ENCODE peak calls at places on chromosomes 13 and 19, in nine cellular contexts. One of them, this sample, is unnamed.

GRCh38 chr19:49210108-49210900 is 52.7 kb downstream of the TRPM4 start:
- DNase-seq in fibroblast of the aortic adventitia: no peak
- DNase-seq in tibial artery: no peak
- DNase-seq in colonic mucosa: peak; percentile 35
- DNase-seq in SJSA1: no peak
- DNase-seq in CD8-positive, alpha-beta T cell: peak; percentile 18
- DNase-seq in choroid plexus epithelial cell: peak; percentile 56
- DNase-seq in AG09309: no peak
- DNase-seq in mesendoderm: peak; percentile 91
- DNase-seq in this sample: no peak

GRCh38 chr19:7806876-7807275 is 23.1 kb upstream of the EVI5L start:
- DNase-seq in CD8-positive, alpha-beta T cell: no peak
- DNase-seq in choroid plexus epithelial cell: no peak
- DNase-seq in colonic mucosa: no peak
- DNase-seq in fibroblast of the aortic adventitia: no peak
- DNase-seq in mesendoderm: no peak
- DNase-seq in AG09309: no peak
- DNase-seq in SJSA1: no peak
- DNase-seq in tibial artery: no peak
- DNase-seq in this sample: no peak

GRCh38 chr13:101695870-101696516 is 243.5 kb downstream of the ITGBL1 start:
- DNase-seq in fibroblast of the aortic adventitia: peak; percentile 16
- DNase-seq in mesendoderm: no peak
- DNase-seq in AG09309: no peak
- DNase-seq in tibial artery: peak; percentile 50
- DNase-seq in colonic mucosa: no peak
- DNase-seq in CD8-positive, alpha-beta T cell: no peak
- DNase-seq in choroid plexus epithelial cell: no peak
- DNase-seq in SJSA1: no peak
- DNase-seq in this sample: no peak

GRCh38 chr13:24911135-24911524 is 147.2 kb downstream of the RNF17 start:
- DNase-seq in fibroblast of the aortic adventitia: peak; percentile 32
- DNase-seq in CD8-positive, alpha-beta T cell: no peak
- DNase-seq in tibial artery: no peak
- DNase-seq in colonic mucosa: no peak
- DNase-seq in choroid plexus epithelial cell: peak; percentile 58
- DNase-seq in AG09309: no peak
- DNase-seq in mesendoderm: no peak
- DNase-seq in SJSA1: peak; percentile 35
- DNase-seq in this sample: no peak

GRCh38 chr19:39874404-39874803 is 28.2 kb upstream of the FBL start:
- DNase-seq in AG09309: no peak
- DNase-seq in tibial artery: no peak
- DNase-seq in fibroblast of the aortic adventitia: no peak
- DNase-seq in colonic mucosa: no peak
- DNase-seq in CD8-positive, alpha-beta T cell: no peak
- DNase-seq in mesendoderm: no peak
- DNase-seq in choroid plexus epithelial cell: no peak
- DNase-seq in SJSA1: no peak
- DNase-seq in this sample: no peak

GRCh38 chr13:50094615-50095293 is 79.5 kb downstream of the KCNRG start:
- DNase-seq in colonic mucosa: no peak
- DNase-seq in tibial artery: no peak
- DNase-seq in AG09309: no peak
- DNase-seq in choroid plexus epithelial cell: no peak
- DNase-seq in fibroblast of the aortic adventitia: peak; percentile 10
- DNase-seq in mesendoderm: no peak
- DNase-seq in SJSA1: no peak
- DNase-seq in CD8-positive, alpha-beta T cell: no peak
- DNase-seq in this sample: no peak

GRCh38 chr13:106566682-106567420 is 1.1 kb downstream of the ARGLU1 start:
- DNase-seq in tibial artery: peak; percentile 63
- DNase-seq in AG09309: no peak
- DNase-seq in mesendoderm: peak; percentile 81
- DNase-seq in CD8-positive, alpha-beta T cell: peak; percentile 42
- DNase-seq in colonic mucosa: peak; percentile 77
- DNase-seq in fibroblast of the aortic adventitia: peak; percentile 52
- DNase-seq in choroid plexus epithelial cell: peak; percentile 64
- DNase-seq in SJSA1: peak; percentile 54
- DNase-seq in this sample: no peak

GRCh38 chr19:15449620-15450527 is at the start of gene WIZ:
- DNase-seq in SJSA1: peak; percentile 35
- DNase-seq in CD8-positive, alpha-beta T cell: peak; percentile 84
- DNase-seq in fibroblast of the aortic adventitia: peak; percentile 56
- DNase-seq in choroid plexus epithelial cell: peak; percentile 70
- DNase-seq in tibial artery: peak; percentile 81
- DNase-seq in colonic mucosa: peak; percentile 80
- DNase-seq in mesendoderm: peak; percentile 73
- DNase-seq in AG09309: no peak
- DNase-seq in this sample: no peak

GRCh38 chr13:110061270-110061669 is 245.7 kb downstream of the COL4A1 start:
- DNase-seq in mesendoderm: no peak
- DNase-seq in SJSA1: no peak
- DNase-seq in colonic mucosa: no peak
- DNase-seq in AG09309: no peak
- DNase-seq in tibial artery: no peak
- DNase-seq in fibroblast of the aortic adventitia: no peak
- DNase-seq in CD8-positive, alpha-beta T cell: no peak
- DNase-seq in choroid plexus epithelial cell: no peak
- DNase-seq in this sample: no peak

GRCh38 chr19:3556423-3556977 is 886 bp downstream of the MFSD12 start:
- DNase-seq in choroid plexus epithelial cell: no peak
- DNase-seq in mesendoderm: no peak
- DNase-seq in CD8-positive, alpha-beta T cell: no peak
- DNase-seq in SJSA1: no peak
- DNase-seq in AG09309: no peak
- DNase-seq in fibroblast of the aortic adventitia: no peak
- DNase-seq in colonic mucosa: no peak
- DNase-seq in tibial artery: no peak
- DNase-seq in this sample: no peak

GRCh38 chr19:17394891-17395415 is 957 bp upstream of the CCDC194 start:
- DNase-seq in AG09309: no peak
- DNase-seq in choroid plexus epithelial cell: peak; percentile 66
- DNase-seq in fibroblast of the aortic adventitia: no peak
- DNase-seq in mesendoderm: peak; percentile 94
- DNase-seq in CD8-positive, alpha-beta T cell: peak; percentile 71
- DNase-seq in SJSA1: no peak
- DNase-seq in colonic mucosa: peak; percentile 78
- DNase-seq in tibial artery: no peak
- DNase-seq in this sample: peak; percentile 85

GRCh38 chr13:41019027-41019487 is at the start of gene ELF1:
- DNase-seq in tibial artery: peak; percentile 49
- DNase-seq in CD8-positive, alpha-beta T cell: peak; percentile 63
- DNase-seq in fibroblast of the aortic adventitia: peak; percentile 73
- DNase-seq in choroid plexus epithelial cell: peak; percentile 65
- DNase-seq in AG09309: no peak
- DNase-seq in colonic mucosa: peak; percentile 76
- DNase-seq in SJSA1: peak; percentile 63
- DNase-seq in mesendoderm: peak; percentile 76
- DNase-seq in this sample: peak; percentile 90

GRCh38 chr19:44071824-44072542 is at the start of gene ZNF284:
- DNase-seq in tibial artery: peak; percentile 84
- DNase-seq in AG09309: peak; percentile 46
- DNase-seq in SJSA1: peak; percentile 84
- DNase-seq in mesendoderm: peak; percentile 97
- DNase-seq in choroid plexus epithelial cell: peak; percentile 84
- DNase-seq in fibroblast of the aortic adventitia: peak; percentile 89
- DNase-seq in colonic mucosa: peak; percentile 93
- DNase-seq in CD8-positive, alpha-beta T cell: peak; percentile 83
- DNase-seq in this sample: no peak
- H3K4me3 ChIP-seq in tibial artery: peak within 1 kb of the TSS; percentile 71
- H3K4me3 ChIP-seq in AG09309: peak within 1 kb of the TSS; percentile 84
- H3K4me3 ChIP-seq in SJSA1: peak within 1 kb of the TSS; percentile 55
- H3K4me3 ChIP-seq in mesendoderm: peak within 1 kb of the TSS; percentile 68
- H3K4me3 ChIP-seq in choroid plexus epithelial cell: peak within 1 kb of the TSS; percentile 83
- H3K4me3 ChIP-seq in fibroblast of the aortic adventitia: peak within 1 kb of the TSS; percentile 69
- H3K4me3 ChIP-seq in colonic mucosa: peak within 1 kb of the TSS; percentile 66
- H3K4me3 ChIP-seq in CD8-positive, alpha-beta T cell: peak within 1 kb of the TSS; percentile 73
- H3K4me3 ChIP-seq in this sample: no peak within 1 kb of the TSS

DNA sequence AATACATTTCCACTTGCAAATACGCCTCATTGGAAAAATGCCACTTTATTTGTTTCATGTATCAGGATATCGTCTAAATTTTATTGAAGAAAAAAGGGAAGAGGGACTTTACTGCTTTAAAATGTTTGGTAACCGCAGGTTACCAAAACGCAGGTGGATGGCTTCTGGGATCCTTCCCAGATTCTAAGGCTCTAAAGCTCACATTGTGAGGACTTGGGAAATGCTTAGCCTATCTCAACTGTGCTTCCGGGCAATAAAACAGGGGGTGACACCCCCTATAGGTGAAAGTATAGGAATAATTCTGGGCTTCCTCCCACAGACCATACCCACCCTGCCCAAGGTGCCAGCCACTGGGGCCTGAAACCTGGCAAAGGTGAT is 73.2 kb upstream of the IPO5 start:
- DNase-seq in AG09309: peak; percentile 50
- DNase-seq in fibroblast of the aortic adventitia: no peak
- DNase-seq in CD8-positive, alpha-beta T cell: no peak
- DNase-seq in tibial artery: no peak
- DNase-seq in colonic mucosa: no peak
- DNase-seq in SJSA1: no peak
- DNase-seq in choroid plexus epithelial cell: no peak
- DNase-seq in mesendoderm: peak; percentile 26
- DNase-seq in this sample: no peak
- H3K4me3 ChIP-seq in AG09309: peak overlapping the region; percentile 13
- H3K4me3 ChIP-seq in fibroblast of the aortic adventitia: no peak overlapping the region
- H3K4me3 ChIP-seq in CD8-positive, alpha-beta T cell: no peak overlapping the region
- H3K4me3 ChIP-seq in tibial artery: no peak overlapping the region
- H3K4me3 ChIP-seq in colonic mucosa: no peak overlapping the region
- H3K4me3 ChIP-seq in SJSA1: no peak overlapping the region
- H3K4me3 ChIP-seq in choroid plexus epithelial cell: no peak overlapping the region
- H3K4me3 ChIP-seq in mesendoderm: no peak overlapping the region
- H3K4me3 ChIP-seq in this sample: no peak overlapping the region

GRCh38 chr13:29830000-29830399 is 20.4 kb downstream of the UBL3 start:
- DNase-seq in tibial artery: no peak
- DNase-seq in CD8-positive, alpha-beta T cell: no peak
- DNase-seq in fibroblast of the aortic adventitia: no peak
- DNase-seq in colonic mucosa: no peak
- DNase-seq in SJSA1: no peak
- DNase-seq in choroid plexus epithelial cell: peak; percentile 28
- DNase-seq in mesendoderm: no peak
- DNase-seq in AG09309: no peak
- DNase-seq in this sample: no peak

GRCh38 chr13:29832899-29833298 is 17.5 kb downstream of the UBL3 start:
- DNase-seq in fibroblast of the aortic adventitia: no peak
- DNase-seq in tibial artery: no peak
- DNase-seq in choroid plexus epithelial cell: no peak
- DNase-seq in AG09309: no peak
- DNase-seq in SJSA1: no peak
- DNase-seq in colonic mucosa: no peak
- DNase-seq in CD8-positive, alpha-beta T cell: no peak
- DNase-seq in mesendoderm: no peak
- DNase-seq in this sample: no peak

GRCh38 chr13:29840585-29840984 is 9.8 kb downstream of the UBL3 start:
- DNase-seq in choroid plexus epithelial cell: no peak
- DNase-seq in tibial artery: no peak
- DNase-seq in colonic mucosa: no peak
- DNase-seq in AG09309: no peak
- DNase-seq in SJSA1: no peak
- DNase-seq in fibroblast of the aortic adventitia: no peak
- DNase-seq in CD8-positive, alpha-beta T cell: no peak
- DNase-seq in mesendoderm: no peak
- DNase-seq in this sample: no peak

DNA sequence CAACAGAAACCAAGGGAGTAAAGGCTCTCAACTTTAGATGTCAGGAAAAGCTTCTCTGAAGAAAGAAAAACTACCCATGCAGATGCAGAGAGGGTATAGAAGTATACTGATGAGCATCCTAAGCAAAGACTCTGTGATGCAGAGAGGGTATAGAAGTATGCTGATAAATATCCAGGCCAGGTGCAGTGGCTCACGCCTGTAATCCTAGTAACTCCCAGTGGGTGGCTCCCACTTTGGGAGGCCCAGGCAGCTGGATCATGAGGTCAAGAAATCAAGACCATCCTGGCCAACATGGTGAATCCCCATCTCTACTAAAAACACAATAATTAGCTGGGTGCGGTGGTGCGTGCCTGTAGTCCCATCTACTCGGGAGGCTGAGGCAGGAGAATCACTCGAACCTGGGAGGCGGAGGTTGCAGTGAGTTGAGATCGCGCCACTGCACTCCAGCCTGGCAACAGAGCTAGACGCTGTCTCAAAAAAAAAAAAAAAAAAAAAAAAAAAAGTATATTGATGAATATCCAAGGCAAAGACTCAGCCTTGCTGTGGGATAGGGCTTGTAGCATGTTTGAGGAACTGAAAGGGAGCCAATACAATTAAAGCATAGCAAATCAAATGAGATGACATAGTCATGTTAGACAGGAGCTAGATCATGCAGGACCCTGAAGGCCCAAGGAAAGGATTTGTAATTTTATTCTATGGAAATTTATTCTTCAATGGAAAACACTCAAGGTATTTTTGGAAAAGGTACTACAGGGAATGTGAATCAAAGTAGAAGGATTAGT is 14.9 kb downstream of the UBL3 start:
- DNase-seq in choroid plexus epithelial cell: no peak
- DNase-seq in SJSA1: no peak
- DNase-seq in colonic mucosa: no peak
- DNase-seq in mesendoderm: peak; percentile 58
- DNase-seq in tibial artery: no peak
- DNase-seq in AG09309: no peak
- DNase-seq in fibroblast of the aortic adventitia: no peak
- DNase-seq in CD8-positive, alpha-beta T cell: no peak
- DNase-seq in this sample: no peak
- H3K4me3 ChIP-seq in choroid plexus epithelial cell: no peak overlapping the region
- H3K4me3 ChIP-seq in SJSA1: no peak overlapping the region
- H3K4me3 ChIP-seq in colonic mucosa: no peak overlapping the region
- H3K4me3 ChIP-seq in mesendoderm: no peak overlapping the region
- H3K4me3 ChIP-seq in tibial artery: no peak overlapping the region
- H3K4me3 ChIP-seq in AG09309: no peak overlapping the region
- H3K4me3 ChIP-seq in fibroblast of the aortic adventitia: no peak overlapping the region
- H3K4me3 ChIP-seq in CD8-positive, alpha-beta T cell: no peak overlapping the region
- H3K4me3 ChIP-seq in this sample: no peak overlapping the region

DNA sequence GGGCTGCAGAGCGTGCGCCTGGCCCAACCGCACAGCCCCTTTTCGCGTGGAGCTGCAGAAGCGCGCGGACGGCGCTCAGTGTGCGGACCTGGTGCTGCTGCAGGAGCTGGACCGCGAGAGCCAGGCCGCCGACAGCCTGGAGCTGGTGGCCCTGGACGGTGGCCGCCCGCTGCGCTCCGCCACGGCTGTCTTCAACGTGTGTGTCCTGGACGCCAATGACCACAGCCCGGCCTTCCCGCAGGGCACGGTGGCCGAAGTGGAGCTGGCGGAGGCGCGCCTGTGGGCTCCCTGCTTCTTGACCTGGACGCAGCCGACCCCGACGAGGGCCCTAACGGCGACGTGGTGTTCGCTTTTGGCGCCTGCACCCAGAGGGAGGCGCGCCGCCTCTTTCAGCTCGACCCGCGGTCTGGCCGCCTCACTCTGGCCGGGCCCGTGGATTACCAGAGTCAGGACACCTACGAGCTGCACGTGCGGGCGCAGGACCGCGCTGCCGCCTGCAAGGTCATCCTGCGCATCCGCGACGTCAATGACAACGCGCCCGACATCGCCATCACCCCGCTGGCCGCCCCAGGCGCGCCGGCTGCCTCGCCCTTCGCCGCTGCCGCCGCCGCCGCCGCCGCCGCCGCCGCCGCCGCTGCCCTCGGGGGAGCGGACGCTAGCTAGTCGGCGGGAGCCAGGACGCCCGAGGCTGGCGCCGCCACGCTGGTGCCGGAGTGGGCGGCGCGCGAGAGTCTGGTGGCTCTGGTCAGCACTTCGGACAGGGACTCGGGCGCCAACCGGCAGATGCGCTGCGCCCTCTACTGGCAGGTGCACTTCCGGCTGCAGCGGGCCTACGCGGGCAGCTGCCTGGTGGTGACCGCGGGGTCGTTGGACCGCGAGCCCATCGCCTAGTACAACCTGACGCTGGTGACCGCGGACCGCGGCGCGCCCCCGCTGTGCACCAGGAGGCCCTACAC is 172.2 kb downstream of the OLFM4 start:
- DNase-seq in SJSA1: no peak
- DNase-seq in mesendoderm: peak; percentile 86
- DNase-seq in tibial artery: no peak
- DNase-seq in colonic mucosa: peak; percentile 49
- DNase-seq in choroid plexus epithelial cell: peak; percentile 12
- DNase-seq in fibroblast of the aortic adventitia: no peak
- DNase-seq in CD8-positive, alpha-beta T cell: no peak
- DNase-seq in AG09309: no peak
- DNase-seq in this sample: no peak
- H3K4me3 ChIP-seq in SJSA1: no peak overlapping the region
- H3K4me3 ChIP-seq in mesendoderm: no peak overlapping the region
- H3K4me3 ChIP-seq in tibial artery: no peak overlapping the region
- H3K4me3 ChIP-seq in colonic mucosa: no peak overlapping the region
- H3K4me3 ChIP-seq in choroid plexus epithelial cell: no peak overlapping the region
- H3K4me3 ChIP-seq in fibroblast of the aortic adventitia: no peak overlapping the region
- H3K4me3 ChIP-seq in CD8-positive, alpha-beta T cell: no peak overlapping the region
- H3K4me3 ChIP-seq in AG09309: no peak overlapping the region
- H3K4me3 ChIP-seq in this sample: no peak overlapping the region

This sample was measured in Jurkat, Clone E6-1.